ENCODE peak calls at places on chromosomes 16 and 17, in four cellular contexts. S, X, A and F are unnamed samples. For H3K4me1, the result is how much of the 10 kb centered on the place peaks cover.

GRCh38 chr16:82160226-82160625 is 9.8 kb downstream of the MPHOSPH6 start:
- DNase-seq in A (no peak), X (no peak), S (no peak), F (no peak)

GRCh38 chr17:73798111-73798748 is 154.0 kb upstream of the SDK2 start:
- DNase-seq in A (no peak), X (no peak), S (peak), F (no peak)

GRCh38 chr16:53611151-53611802 is 92.4 kb downstream of the RPGRIP1L start:
- DNase-seq in X (no peak), A (no peak), S (no peak), F (no peak)

GRCh38 chr17:30326816-30327215 is 7.0 kb downstream of the TMIGD1 start:
- DNase-seq in X (no peak), A (no peak), S (no peak), F (no peak)

GRCh38 chr17:345992-346785 is 6.4 kb downstream of the RPH3AL start:
- DNase-seq in S (no peak), A (no peak), X (no peak), F (no peak)

GRCh38 chr17:56431736-56432135 is 161.8 kb upstream of the NOG start:
- DNase-seq in A (no peak), X (no peak), S (no peak), F (no peak)

GRCh38 chr16:75216576-75216975 is 2.2 kb upstream of the CTRB1 start:
- DNase-seq in A (no peak), X (no peak), S (no peak), F (no peak)

GRCh38 chr17:47763913-47764582 is 31.0 kb downstream of the TBX21 start:
- DNase-seq in A (no peak), X (no peak), S (no peak), F (no peak)

GRCh38 chr16:10940501-10941079 is 1.7 kb downstream of the DEXI start:
- DNase-seq in S (no peak), A (no peak), X (no peak), F (no peak)
- H3K4me1 ChIP-seq in S (under half), A (under half), X (under half), F (half or more)

GRCh38 chr17:80860101-80860671 is 131.5 kb upstream of the CHMP6 start:
- DNase-seq in A (no peak), X (no peak), S (no peak), F (no peak)
- H3K4me1 ChIP-seq in A (under half), X (under half), S (under half), F (under half)

DNA sequence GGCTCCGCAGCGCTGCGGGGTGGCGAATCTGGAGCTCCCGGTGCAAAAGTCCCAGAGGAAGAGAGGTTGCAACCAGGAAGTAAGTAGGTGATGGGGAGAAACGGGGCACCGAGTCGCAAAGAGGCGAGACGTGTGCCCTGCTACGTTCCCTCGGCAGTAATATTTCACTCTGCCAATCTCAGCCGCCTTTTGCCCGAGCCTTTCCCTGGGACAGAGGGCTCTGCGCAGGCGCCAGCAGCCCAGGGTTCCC is at the start of gene NR1D1:
- DNase-seq in X (no peak), A (no peak), S (no peak), F (no peak)
- H3K4me1 ChIP-seq in X (under half), A (under half), S (half or more), F (half or more)

DNA sequence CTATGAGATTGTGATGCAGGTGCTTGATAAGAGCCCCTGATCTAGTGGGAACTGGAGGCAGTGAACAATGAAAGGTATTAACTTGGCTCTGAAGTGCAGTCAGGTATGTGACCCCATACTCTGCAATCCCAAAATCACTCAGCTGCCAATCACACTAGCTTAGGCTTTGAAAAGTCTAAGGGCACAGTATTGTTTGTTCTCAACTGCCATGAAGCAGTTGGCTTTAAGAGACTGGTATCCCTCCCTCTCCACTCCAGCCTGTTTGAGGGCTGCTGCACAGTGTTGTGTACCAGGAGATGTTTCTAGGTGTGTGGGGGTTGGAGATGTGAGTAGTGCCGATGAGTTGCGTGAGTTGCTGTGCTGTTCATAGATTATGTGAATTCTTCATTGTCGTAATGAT is 2.4 kb downstream of the YPEL2 start:
- DNase-seq in S (no peak), A (no peak), X (no peak), F (no peak)
- H3K4me1 ChIP-seq in S (under half), A (under half), X (under half), F (half or more)

GRCh38 chr17:17931159-17931558 is 41.0 kb downstream of the TOM1L2 start:
- DNase-seq in X (no peak), S (no peak), A (no peak), F (no peak)
- H3K4me1 ChIP-seq in X (under half), S (under half), A (under half), F (half or more)

GRCh38 chr17:57919912-57920311 is 35.3 kb downstream of the CUEDC1 start:
- DNase-seq in A (no peak), X (no peak), S (no peak), F (no peak)
- H3K4me1 ChIP-seq in A (under half), X (under half), S (half or more), F (half or more)

GRCh38 chr16:31458073-31458834 is 1.0 kb upstream of the ARMC5 start:
- DNase-seq in X (peak), A (peak), S (peak), F (no peak)
- H3K4me1 ChIP-seq in X (under half), A (under half), S (under half), F (under half)